ENCODE peak calls at places on chromosomes 4 and X, in four cellular contexts. T is GM12878, F is SK-N-SH, P is K562. K is an unnamed sample.

GRCh38 chr4:63308702-63309101 is 1100.5 kb downstream of the TECRL start:
- DNase-seq in F (no peak), T (no peak), P (no peak), K (no peak)

GRCh38 chrX:31931225-31931624 is 859.4 kb upstream of the FTHL17 start:
- DNase-seq in T (no peak), F (no peak), P (no peak), K (no peak)

GRCh38 chr4:152850377-152850776 is 70.6 kb downstream of the ARFIP1 start:
- DNase-seq in F (no peak), T (peak; percentile 25), P (no peak), K (peak; percentile 63)

GRCh38 chr4:1082215-1083182 is 30.9 kb downstream of the RNF212 start:
- DNase-seq in T (no peak), F (no peak), P (no peak), K (no peak)

GRCh38 chrX:71935542-71935941 is 24.9 kb downstream of the NHSL2 start:
- DNase-seq in P (no peak), T (no peak), F (no peak), K (no peak)

GRCh38 chr4:66906314-66906713 is 639.0 kb downstream of the CENPC start:
- DNase-seq in T (no peak), F (no peak), P (no peak), K (no peak)

GRCh38 chrX:56785442-56785841 is 56.4 kb downstream of the NBDY start:
- DNase-seq in P (no peak), F (no peak), T (no peak), K (no peak)

GRCh38 chr4:56650259-56651070 is 30.6 kb downstream of the HOPX start:
- DNase-seq in P (no peak), T (no peak), F (no peak), K (no peak)

GRCh38 chr4:304987-305680 is at the start of gene ZNF732:
- DNase-seq in P (peak; percentile 10), T (no peak), F (peak; percentile 88), K (peak; percentile 89)

GRCh38 chr4:16573744-16574143 is 324.7 kb downstream of the LDB2 start:
- DNase-seq in T (no peak), F (no peak), P (no peak), K (no peak)

GRCh38 chr4:112973897-112974296 is 75.6 kb upstream of the ANK2 start:
- DNase-seq in P (no peak), T (no peak), F (peak; percentile 39), K (no peak)

GRCh38 chr4:100495074-100495473 is 22.7 kb downstream of the EMCN start:
- DNase-seq in P (no peak), F (no peak), T (no peak), K (no peak)

GRCh38 chr4:80153800-80154546 is 43.3 kb upstream of the PRDM8 start:
- DNase-seq in P (no peak), T (no peak), F (peak; percentile 10), K (no peak)

GRCh38 chr4:115575851-115576250 is 462.4 kb upstream of the NDST4 start:
- DNase-seq in T (no peak), P (no peak), F (no peak), K (no peak)

GRCh38 chrX:38085797-38086196 is 79.4 kb downstream of the SYTL5 start:
- DNase-seq in F (no peak), P (no peak), T (no peak), K (no peak)

GRCh38 chr4:127601029-127601428 is 31.7 kb upstream of the INTU start:
- DNase-seq in P (no peak), T (no peak), F (no peak), K (no peak)

GRCh38 chr4:138401330-138401729 is 159.2 kb upstream of the SLC7A11 start:
- DNase-seq in P (no peak), T (no peak), F (no peak), K (no peak)

GRCh38 chrX:16516473-16516872 is 133.5 kb upstream of the S100G start:
- DNase-seq in P (no peak), T (no peak), F (no peak), K (no peak)

GRCh38 chrX:151419748-151420147 is 22.7 kb downstream of the VMA21 start:
- DNase-seq in T (no peak), F (no peak), P (no peak), K (no peak)

GRCh38 chrX:123222920-123223319 is 38.8 kb downstream of the GRIA3 start:
- DNase-seq in T (no peak), F (no peak), P (no peak), K (no peak)

GRCh38 chrX:1581132-1581531 is 10.3 kb upstream of the AKAP17A start:
- DNase-seq in T (no peak), P (peak; percentile 68), F (peak; percentile 61), K (peak; percentile 33)

GRCh38 chr4:106258145-106259045 is 57.6 kb downstream of the TBCK start:
- DNase-seq in P (no peak), T (no peak), F (no peak), K (no peak)

GRCh38 chr4:165654556-165654955 is 218.5 kb upstream of the TLL1 start:
- DNase-seq in F (no peak), T (no peak), P (no peak), K (no peak)

GRCh38 chr4:95694411-95694810 is 145.5 kb upstream of the PDHA2 start:
- DNase-seq in T (no peak), P (no peak), F (no peak), K (no peak)

GRCh38 chr4:53515076-53515475 is 76.2 kb downstream of the LNX1 start:
- DNase-seq in P (no peak), T (no peak), F (no peak), K (no peak)

GRCh38 chrX:149541521-149542047 is 772 bp downstream of the EOLA1 start:
- DNase-seq in P (peak; percentile 21), T (no peak), F (no peak), K (no peak)

GRCh38 chrX:21638311-21638710 is 19.8 kb downstream of the KLHL34 start:
- DNase-seq in P (no peak), F (no peak), T (no peak), K (no peak)

GRCh38 chr4:116752027-116752426 is 333.3 kb downstream of the TRAM1L1 start:
- DNase-seq in T (no peak), F (no peak), P (no peak), K (no peak)

GRCh38 chr4:44914223-44914622 is 187.9 kb upstream of the GNPDA2 start:
- DNase-seq in T (no peak), F (no peak), P (no peak), K (no peak)

GRCh38 chr4:126736133-126736518 is 896.6 kb upstream of the INTU start:
- DNase-seq in F (no peak), T (no peak), P (no peak), K (no peak)

GRCh38 chr4:5747746-5748365 is 36.9 kb downstream of the EVC start:
- DNase-seq in T (no peak), P (no peak), F (no peak), K (no peak)

GRCh38 chr4:56641494-56642051 is 39.5 kb downstream of the HOPX start:
- DNase-seq in F (no peak), P (no peak), T (no peak), K (no peak)

GRCh38 chr4:53185853-53186590 is 179.8 kb downstream of the SCFD2 start:
- DNase-seq in F (no peak), T (no peak), P (no peak), K (no peak)

GRCh38 chr4:183838987-183839712 is 66.0 kb upstream of the STOX2 start:
- DNase-seq in P (no peak), T (no peak), F (peak; percentile 56), K (no peak)

GRCh38 chrX:103153661-103154060 is 60.7 kb upstream of the NXF3 start:
- DNase-seq in F (no peak), P (no peak), T (no peak), K (no peak)

GRCh38 chrX:103151799-103152198 is 58.9 kb upstream of the NXF3 start:
- DNase-seq in T (no peak), F (no peak), P (no peak), K (no peak)

GRCh38 chrX:103155201-103155600 is 59.7 kb upstream of the BEX4 start:
- DNase-seq in T (no peak), P (no peak), F (no peak), K (no peak)

GRCh38 chrX:103158317-103158621 is 56.6 kb upstream of the BEX4 start:
- DNase-seq in F (no peak), T (no peak), P (no peak), K (no peak)

GRCh38 chrX:103157511-103158316 is 57.2 kb upstream of the BEX4 start:
- DNase-seq in F (peak; percentile 46), P (peak; percentile 35), T (no peak), K (peak; percentile 51)
- TF ChIP-seq NRF1 in F (no peak), P (no peak), T (no peak), K (no peak)

DNA sequence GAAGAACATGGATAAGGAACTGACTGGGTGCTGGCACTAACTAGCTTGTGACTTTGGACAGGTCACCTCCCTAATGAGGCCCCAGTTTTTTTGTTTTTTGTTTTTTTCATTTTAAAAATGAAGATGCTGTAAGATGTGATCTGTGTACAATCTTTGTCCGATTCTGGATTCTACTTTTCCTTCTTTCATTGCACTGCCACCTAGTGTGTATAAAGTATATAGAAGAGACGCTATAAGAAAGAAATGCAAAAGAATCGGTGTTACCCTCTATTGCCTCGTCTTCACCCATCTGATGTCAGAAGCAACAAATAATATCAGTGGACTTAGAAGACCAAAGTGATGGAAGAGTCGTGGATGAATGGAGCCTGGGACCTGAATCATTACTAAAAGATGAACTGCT is 58.6 kb upstream of the P2RY10 start:
- DNase-seq in F (peak; percentile 5), P (no peak), T (peak; percentile 5), K (no peak)
- TF ChIP-seq CTCF in F (peak; percentile 64), P (no peak), T (peak; percentile 47), K (no peak)

GRCh38 chrX:118115948-118116307 is 682 bp downstream of the KLHL13 start:
- DNase-seq in F (no peak), P (no peak), T (no peak), K (no peak)
- TF ChIP-seq NRF1 in F (no peak), P (no peak), T (no peak), K (no peak)

GRCh38 chr4:178395798-178396197 is 953.6 kb upstream of the AGA start:
- DNase-seq in F (no peak), T (no peak), P (no peak), K (no peak)
- TF ChIP-seq CTCF in F (peak; percentile 38), T (peak; percentile 19), P (no peak), K (peak; percentile 33)

DNA sequence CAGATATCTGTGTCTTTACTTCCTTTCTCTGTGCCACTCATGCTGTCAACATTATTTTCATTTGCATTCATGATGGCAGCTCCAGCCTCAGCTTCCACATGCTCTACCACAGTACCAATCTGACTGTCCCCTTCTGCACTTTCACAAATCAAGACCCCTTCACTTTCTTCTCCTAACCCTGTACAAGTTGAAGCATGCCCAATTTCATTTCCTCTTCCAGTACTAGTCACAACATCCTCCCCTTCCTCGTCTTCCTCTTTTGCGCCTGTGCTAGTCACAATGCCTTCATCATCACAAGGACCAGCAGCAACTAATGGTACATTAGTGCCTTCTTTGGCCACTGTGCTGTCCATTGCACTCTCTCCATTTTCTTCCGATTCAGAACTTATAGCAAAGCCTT is 26.5 kb downstream of the BOD1L1 start:
- DNase-seq in P (no peak), F (no peak), T (peak; percentile 32), K (no peak)
- TF ChIP-seq NRF1 in P (no peak), F (no peak), T (no peak), K (no peak)

K was measured in H1.